ENCODE peak calls at places on chromosomes 13 and 19, in four cellular contexts. One of them, this sample, is unnamed.

GRCh38 chr19:12821761-12822160 is 12.6 kb downstream of the RTBDN start:
- DNase-seq in naive thymus-derived CD8-positive, alpha-beta T cell: no peak
- DNase-seq in AG04450: no peak
- DNase-seq in T-helper 2 cell: no peak
- DNase-seq in this sample: no peak

GRCh38 chr13:59111711-59112110 is 1052.0 kb downstream of the DIAPH3 start:
- DNase-seq in naive thymus-derived CD8-positive, alpha-beta T cell: no peak
- DNase-seq in AG04450: peak
- DNase-seq in T-helper 2 cell: no peak
- DNase-seq in this sample: no peak

GRCh38 chr13:87052731-87053130 is 618.4 kb upstream of the SLITRK5 start:
- DNase-seq in naive thymus-derived CD8-positive, alpha-beta T cell: no peak
- DNase-seq in AG04450: no peak
- DNase-seq in T-helper 2 cell: no peak
- DNase-seq in this sample: no peak

GRCh38 chr19:15400521-15401396 is 18.0 kb downstream of the AKAP8L start:
- DNase-seq in naive thymus-derived CD8-positive, alpha-beta T cell: no peak
- DNase-seq in AG04450: no peak
- DNase-seq in T-helper 2 cell: no peak
- DNase-seq in this sample: no peak

GRCh38 chr19:44890366-44891015 is 563 bp upstream of the TOMM40 start:
- DNase-seq in naive thymus-derived CD8-positive, alpha-beta T cell: peak
- DNase-seq in AG04450: peak
- DNase-seq in T-helper 2 cell: peak
- DNase-seq in this sample: peak

GRCh38 chr13:50626031-50626643 is 217.4 kb downstream of the DLEU7 start:
- DNase-seq in naive thymus-derived CD8-positive, alpha-beta T cell: no peak
- DNase-seq in AG04450: no peak
- DNase-seq in T-helper 2 cell: no peak
- DNase-seq in this sample: no peak

GRCh38 chr13:53200498-53201453 is 172.2 kb downstream of the OLFM4 start:
- DNase-seq in naive thymus-derived CD8-positive, alpha-beta T cell: no peak
- DNase-seq in AG04450: no peak
- DNase-seq in T-helper 2 cell: no peak
- DNase-seq in this sample: peak

GRCh38 chr13:44591316-44591715 is 15.2 kb upstream of the TSC22D1 start:
- DNase-seq in naive thymus-derived CD8-positive, alpha-beta T cell: no peak
- DNase-seq in AG04450: no peak
- DNase-seq in T-helper 2 cell: no peak
- DNase-seq in this sample: no peak

GRCh38 chr13:77345150-77345780 is 18.4 kb upstream of the MYCBP2 start:
- DNase-seq in naive thymus-derived CD8-positive, alpha-beta T cell: no peak
- DNase-seq in AG04450: no peak
- DNase-seq in T-helper 2 cell: no peak
- DNase-seq in this sample: no peak

GRCh38 chr19:42601811-42602443 is 7.2 kb upstream of the CEACAM8 start:
- DNase-seq in naive thymus-derived CD8-positive, alpha-beta T cell: no peak
- DNase-seq in AG04450: no peak
- DNase-seq in T-helper 2 cell: no peak
- DNase-seq in this sample: peak

GRCh38 chr13:21825801-21826200 is 154.9 kb downstream of the FGF9 start:
- DNase-seq in naive thymus-derived CD8-positive, alpha-beta T cell: no peak
- DNase-seq in AG04450: no peak
- DNase-seq in T-helper 2 cell: no peak
- DNase-seq in this sample: no peak

This sample was measured in neural crest cell.